ENCODE peak calls at places on chromosomes 12 and 14, in nine cellular contexts. F, J, E, K, O, Y, L, V and T are unnamed samples.

GRCh38 chr12:26276709-26277108 is 81.3 kb downstream of the SSPN start:
- DNase-seq in F (no peak), J (no peak), E (no peak), K (no peak), O (no peak), Y (no peak), L (no peak), V (no peak), T (no peak)

GRCh38 chr12:11553871-11554533 is 95.5 kb upstream of the ETV6 start:
- DNase-seq in F (peak), J (peak), E (peak), K (no peak), O (no peak), Y (peak), L (peak), V (peak), T (peak)

GRCh38 chr12:108663324-108664015 is 29.8 kb upstream of the SELPLG start:
- DNase-seq in F (no peak), J (no peak), E (no peak), K (no peak), O (no peak), Y (no peak), L (no peak), V (no peak), T (no peak)

GRCh38 chr14:36221097-36221496 is 44.6 kb upstream of the PTCSC3 start:
- DNase-seq in F (no peak), J (no peak), E (no peak), K (no peak), O (no peak), Y (no peak), L (no peak), V (no peak), T (no peak)

GRCh38 chr12:57519758-57520007 is 631 bp downstream of the DDIT3 start:
- DNase-seq in F (peak), J (no peak), E (no peak), K (no peak), O (no peak), Y (no peak), L (no peak), V (no peak), T (no peak)

GRCh38 chr14:68113328-68113930 is 293.9 kb downstream of the RAD51B start:
- DNase-seq in F (no peak), J (peak), E (no peak), K (no peak), O (no peak), Y (no peak), L (peak), V (no peak), T (no peak)

GRCh38 chr12:19507823-19508222 is 68.5 kb downstream of the AEBP2 start:
- DNase-seq in F (no peak), J (no peak), E (no peak), K (no peak), O (no peak), Y (no peak), L (peak), V (no peak), T (no peak)

GRCh38 chr14:49950275-49951250 is 57.7 kb downstream of the ARF6 start:
- DNase-seq in F (no peak), J (no peak), E (no peak), K (no peak), O (no peak), Y (no peak), L (peak), V (no peak), T (no peak)

GRCh38 chr12:47207005-47207717 is 127.4 kb upstream of the AMIGO2 start:
- DNase-seq in F (peak), J (no peak), E (peak), K (no peak), O (no peak), Y (no peak), L (no peak), V (no peak), T (no peak)

GRCh38 chr14:64465208-64465821 is at the start of gene AKAP5:
- DNase-seq in F (peak), J (peak), E (peak), K (peak), O (no peak), Y (peak), L (peak), V (peak), T (peak)

GRCh38 chr12:116455540-116456306 is 103.5 kb upstream of the MAP1LC3B2 start:
- DNase-seq in F (peak), J (no peak), E (no peak), K (peak), O (peak), Y (no peak), L (peak), V (peak), T (peak)

GRCh38 chr12:6936378-6936638 is 7.3 kb upstream of the RNU7-1 start:
- DNase-seq in F (no peak), J (no peak), E (no peak), K (no peak), O (no peak), Y (no peak), L (no peak), V (no peak), T (no peak)

GRCh38 chr12:27244680-27245005 is 557 bp downstream of the STK38L start:
- DNase-seq in F (no peak), J (no peak), E (no peak), K (no peak), O (no peak), Y (no peak), L (no peak), V (no peak), T (no peak)

GRCh38 chr12:120224304-120225199 is 23.6 kb upstream of the RPLP0 start:
- DNase-seq in F (no peak), J (no peak), E (no peak), K (peak), O (no peak), Y (no peak), L (peak), V (no peak), T (no peak)
- H3K27ac ChIP-seq in F (no peak), J (peak), E (no peak), K (peak), O (peak), Y (no peak), L (peak), V (no peak), T (peak)

DNA sequence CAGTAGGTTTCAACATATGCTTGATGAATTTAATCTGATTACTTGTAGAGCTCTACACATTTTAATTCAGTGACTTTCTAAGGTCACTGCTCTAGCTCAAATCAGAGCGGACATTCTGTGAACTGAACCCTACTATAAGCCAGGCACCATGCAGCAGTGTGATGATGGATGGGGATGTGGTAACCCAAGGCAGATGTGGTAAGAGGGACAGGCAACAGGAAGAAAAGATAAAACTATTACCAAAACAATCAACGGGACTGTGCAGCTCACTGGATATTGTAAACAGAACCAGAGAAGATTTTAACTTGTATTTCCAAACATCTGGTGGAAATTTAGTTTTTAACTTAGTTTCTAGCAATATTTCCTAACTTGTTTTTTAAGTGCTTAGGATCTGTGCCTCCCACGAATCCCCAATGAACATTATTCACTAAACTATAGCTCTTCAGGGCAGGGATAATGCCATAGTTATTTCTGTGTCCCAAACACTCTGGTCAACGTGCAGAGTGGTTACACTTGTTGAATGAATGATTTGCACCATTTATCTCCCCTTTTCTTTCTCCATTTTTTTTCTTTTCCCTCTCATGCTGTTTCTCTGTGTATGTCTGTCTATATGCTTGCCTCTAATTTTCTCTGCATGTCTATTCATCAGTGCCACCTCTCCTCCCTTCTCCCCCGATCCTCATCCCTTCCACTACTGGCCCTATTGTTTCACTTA is 3.0 kb downstream of the ERO1A start:
- DNase-seq in F (no peak), J (no peak), E (peak), K (no peak), O (no peak), Y (no peak), L (no peak), V (peak), T (no peak)
- H3K27ac ChIP-seq in F (no peak), J (no peak), E (no peak), K (no peak), O (no peak), Y (peak), L (no peak), V (no peak), T (no peak)

DNA sequence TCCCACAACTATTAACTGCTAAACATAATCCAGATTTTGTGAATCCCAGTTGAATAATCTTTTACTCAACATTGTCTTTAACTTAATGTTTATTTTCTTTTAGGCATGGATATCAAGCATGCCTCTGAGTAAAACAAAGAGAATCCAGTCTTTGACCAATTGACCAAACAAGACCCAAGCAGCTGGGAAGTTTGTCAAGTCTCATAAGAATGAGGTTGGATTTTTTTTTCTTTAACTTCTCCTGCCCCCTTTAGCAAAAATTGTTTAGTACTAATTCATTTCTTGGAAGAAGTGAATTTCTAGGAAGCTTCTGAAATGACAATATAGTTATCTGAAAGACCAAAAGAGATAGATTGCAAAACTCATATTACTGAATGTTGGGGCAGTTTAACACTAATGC is 89.9 kb downstream of the OTOGL start:
- DNase-seq in F (no peak), J (no peak), E (no peak), K (no peak), O (no peak), Y (no peak), L (no peak), V (no peak), T (no peak)
- H3K27ac ChIP-seq in F (no peak), J (peak), E (no peak), K (peak), O (no peak), Y (no peak), L (no peak), V (no peak), T (peak)

DNA sequence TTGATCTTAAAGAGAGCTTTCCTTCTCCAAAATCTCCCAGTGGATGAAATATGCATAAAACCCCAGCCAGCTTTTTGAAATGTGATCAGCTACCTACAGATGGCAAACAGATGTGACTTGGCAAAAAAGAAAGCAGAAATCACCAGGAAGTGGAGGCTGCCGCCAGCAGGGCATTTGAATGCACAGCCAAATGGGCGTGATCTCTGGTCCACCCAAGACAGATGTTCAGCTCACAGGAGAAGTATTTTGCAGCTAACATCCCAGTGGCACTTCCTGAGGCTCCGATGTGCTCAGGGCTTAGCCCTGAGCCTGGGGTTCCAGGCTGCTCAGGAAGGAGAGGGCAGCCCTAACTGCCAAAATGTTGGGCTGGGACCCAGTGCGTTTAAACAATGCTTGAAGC is 78.2 kb downstream of the LGMN start:
- DNase-seq in F (peak), J (no peak), E (no peak), K (no peak), O (no peak), Y (no peak), L (peak), V (no peak), T (peak)
- H3K27ac ChIP-seq in F (no peak), J (no peak), E (no peak), K (no peak), O (no peak), Y (no peak), L (no peak), V (no peak), T (no peak)

GRCh38 chr12:123118397-123118945 is 32.4 kb downstream of the PITPNM2 start:
- DNase-seq in F (no peak), J (no peak), E (no peak), K (no peak), O (no peak), Y (no peak), L (no peak), V (no peak), T (no peak)
- H3K27ac ChIP-seq in F (no peak), J (no peak), E (no peak), K (no peak), O (no peak), Y (no peak), L (no peak), V (no peak), T (no peak)